ENCODE peak calls at places on chromosomes 6 and 20, in four cellular contexts. One of them, this sample, is unnamed.

GRCh38 chr6:78835817-78836216 is 31.5 kb upstream of the IRAK1BP1 start:
- DNase-seq in caudate nucleus: no peak
- DNase-seq in cortex of kidney: no peak
- DNase-seq in fibroblast of the aortic adventitia: peak
- DNase-seq in this sample: no peak

GRCh38 chr6:169811072-169811471 is 59.6 kb downstream of the ERMARD start:
- DNase-seq in caudate nucleus: no peak
- DNase-seq in cortex of kidney: no peak
- DNase-seq in fibroblast of the aortic adventitia: no peak
- DNase-seq in this sample: no peak

GRCh38 chr6:12354499-12354898 is 64.3 kb downstream of the EDN1 start:
- DNase-seq in caudate nucleus: no peak
- DNase-seq in cortex of kidney: no peak
- DNase-seq in fibroblast of the aortic adventitia: peak
- DNase-seq in this sample: peak

GRCh38 chr6:17630511-17631073 is 30.5 kb downstream of the FAM8A1 start:
- DNase-seq in caudate nucleus: no peak
- DNase-seq in cortex of kidney: no peak
- DNase-seq in fibroblast of the aortic adventitia: no peak
- DNase-seq in this sample: no peak

GRCh38 chr20:47055699-47056369 is 161.2 kb downstream of the EYA2 start:
- DNase-seq in caudate nucleus: no peak
- DNase-seq in cortex of kidney: no peak
- DNase-seq in fibroblast of the aortic adventitia: peak
- DNase-seq in this sample: no peak

GRCh38 chr20:56720620-56721213 is 91.6 kb downstream of the TFAP2C start:
- DNase-seq in caudate nucleus: no peak
- DNase-seq in cortex of kidney: no peak
- DNase-seq in fibroblast of the aortic adventitia: no peak
- DNase-seq in this sample: no peak

GRCh38 chr20:57048027-57048869 is 218.2 kb downstream of the BMP7 start:
- DNase-seq in caudate nucleus: no peak
- DNase-seq in cortex of kidney: no peak
- DNase-seq in fibroblast of the aortic adventitia: no peak
- DNase-seq in this sample: peak

GRCh38 chr6:53725791-53726575 is 60.4 kb upstream of the KLHL31 start:
- DNase-seq in caudate nucleus: peak
- DNase-seq in cortex of kidney: no peak
- DNase-seq in fibroblast of the aortic adventitia: peak
- DNase-seq in this sample: no peak

GRCh38 chr6:81697564-81697963 is 54.9 kb downstream of the TENT5A start:
- DNase-seq in caudate nucleus: no peak
- DNase-seq in cortex of kidney: no peak
- DNase-seq in fibroblast of the aortic adventitia: peak
- DNase-seq in this sample: no peak

GRCh38 chr20:46607849-46608497 is 43.3 kb downstream of the SLC13A3 start:
- DNase-seq in caudate nucleus: no peak
- DNase-seq in cortex of kidney: no peak
- DNase-seq in fibroblast of the aortic adventitia: no peak
- DNase-seq in this sample: no peak

GRCh38 chr20:57582432-57583288 is 21.8 kb downstream of the PCK1 start:
- DNase-seq in caudate nucleus: no peak
- DNase-seq in cortex of kidney: no peak
- DNase-seq in fibroblast of the aortic adventitia: peak
- DNase-seq in this sample: no peak

GRCh38 chr20:52145587-52145986 is 46.0 kb downstream of the ZFP64 start:
- DNase-seq in caudate nucleus: no peak
- DNase-seq in cortex of kidney: no peak
- DNase-seq in fibroblast of the aortic adventitia: no peak
- DNase-seq in this sample: no peak

GRCh38 chr6:159981591-159982245 is 12.8 kb downstream of the IGF2R start:
- DNase-seq in caudate nucleus: no peak
- DNase-seq in cortex of kidney: no peak
- DNase-seq in fibroblast of the aortic adventitia: peak
- DNase-seq in this sample: no peak

GRCh38 chr6:7528565-7528964 is 12.9 kb upstream of the DSP start:
- DNase-seq in caudate nucleus: no peak
- DNase-seq in cortex of kidney: no peak
- DNase-seq in fibroblast of the aortic adventitia: peak
- DNase-seq in this sample: no peak

GRCh38 chr6:64012351-64013060 is 376.9 kb downstream of the PHF3 start:
- DNase-seq in caudate nucleus: no peak
- DNase-seq in cortex of kidney: no peak
- DNase-seq in fibroblast of the aortic adventitia: peak
- DNase-seq in this sample: peak

GRCh38 chr20:2330090-2330695 is 34.4 kb downstream of the TGM3 start:
- DNase-seq in caudate nucleus: no peak
- DNase-seq in cortex of kidney: no peak
- DNase-seq in fibroblast of the aortic adventitia: no peak
- DNase-seq in this sample: no peak

GRCh38 chr6:27471365-27472115 is 1.4 kb downstream of the ZNF184 start:
- DNase-seq in caudate nucleus: no peak
- DNase-seq in cortex of kidney: no peak
- DNase-seq in fibroblast of the aortic adventitia: no peak
- DNase-seq in this sample: no peak

GRCh38 chr6:9126845-9127560 is 691.7 kb upstream of the SLC35B3 start:
- DNase-seq in caudate nucleus: no peak
- DNase-seq in cortex of kidney: no peak
- DNase-seq in fibroblast of the aortic adventitia: peak
- DNase-seq in this sample: peak

GRCh38 chr6:14194483-14194882 is 76.9 kb downstream of the CD83 start:
- DNase-seq in caudate nucleus: no peak
- DNase-seq in cortex of kidney: no peak
- DNase-seq in fibroblast of the aortic adventitia: no peak
- DNase-seq in this sample: no peak

GRCh38 chr6:153804755-153805330 is 234.2 kb upstream of the OPRM1 start:
- DNase-seq in caudate nucleus: no peak
- DNase-seq in cortex of kidney: no peak
- DNase-seq in fibroblast of the aortic adventitia: no peak
- DNase-seq in this sample: no peak

GRCh38 chr6:82385546-82385945 is 21.9 kb downstream of the TPBG start:
- DNase-seq in caudate nucleus: no peak
- DNase-seq in cortex of kidney: no peak
- DNase-seq in fibroblast of the aortic adventitia: no peak
- DNase-seq in this sample: no peak

This sample was measured in keratinocyte.